ENCODE peak calls at places on chromosome 1, in five cellular contexts. I, Q, K, E and P are unnamed samples.

GRCh38 chr1:109446236-109446635 is 20.0 kb upstream of the PSMA5 start:
- DNase-seq in E (no peak), Q (no peak), I (no peak), K (no peak), P (no peak)

GRCh38 chr1:179025125-179025974 is at the start of gene FAM20B:
- DNase-seq in I (peak; percentile 99), E (peak; percentile 59), K (peak; percentile 84), Q (peak; percentile 100), P (peak; percentile 80)

GRCh38 chr1:60419023-60419422 is 345.5 kb upstream of the C1orf87 start:
- DNase-seq in I (no peak), Q (no peak), K (no peak), E (no peak), P (no peak)

GRCh38 chr1:66764994-66765578 is 12.8 kb downstream of the DYNLT5 start:
- DNase-seq in K (peak; percentile 24), E (no peak), I (peak; percentile 42), Q (peak; percentile 55), P (peak; percentile 21)

GRCh38 chr1:101112051-101112770 is 86.6 kb upstream of the DPH5 start:
- DNase-seq in E (peak; percentile 43), Q (peak; percentile 22), I (no peak), K (no peak), P (peak; percentile 73)

GRCh38 chr1:224730950-224731349 is 114.8 kb downstream of the CNIH3 start:
- DNase-seq in K (no peak), I (no peak), Q (no peak), E (no peak), P (no peak)

GRCh38 chr1:20964540-20965484 is 177.7 kb upstream of the HP1BP3 start:
- DNase-seq in I (no peak), Q (peak; percentile 23), K (no peak), E (peak; percentile 63), P (peak; percentile 74)

GRCh38 chr1:46673749-46674182 is 2.1 kb downstream of the TEX38 start:
- DNase-seq in I (no peak), Q (peak; percentile 64), K (no peak), E (no peak), P (no peak)

GRCh38 chr1:210792703-210793102 is 341.2 kb downstream of the KCNH1 start:
- DNase-seq in E (no peak), K (no peak), Q (no peak), I (no peak), P (no peak)

GRCh38 chr1:177848577-177848976 is 121.3 kb downstream of the SEC16B start:
- DNase-seq in K (no peak), Q (no peak), I (no peak), E (no peak), P (no peak)

GRCh38 chr1:39666772-39667171 is 5.1 kb downstream of the NT5C1A start:
- DNase-seq in Q (no peak), E (peak; percentile 93), K (no peak), I (no peak), P (no peak)

GRCh38 chr1:155951753-155952504 is 10.5 kb downstream of the RXFP4 start:
- DNase-seq in K (no peak), I (no peak), E (no peak), Q (no peak), P (no peak)
- TF ChIP-seq REST in K (no peak), I (no peak), E (no peak), Q (no peak), P (no peak)

GRCh38 chr1:70485624-70486023 is 74.6 kb downstream of the CTH start:
- DNase-seq in E (no peak), I (no peak), K (no peak), Q (no peak), P (no peak)

GRCh38 chr1:70490153-70490552 is 79.1 kb downstream of the CTH start:
- DNase-seq in E (no peak), Q (no peak), K (no peak), I (no peak), P (no peak)

GRCh38 chr1:70486676-70487470 is 75.8 kb downstream of the CTH start:
- DNase-seq in E (no peak), K (no peak), Q (no peak), I (no peak), P (no peak)

GRCh38 chr1:70487910-70488665 is 77.0 kb downstream of the CTH start:
- DNase-seq in K (peak; percentile 43), Q (peak; percentile 55), I (peak; percentile 45), E (peak; percentile 16), P (peak; percentile 25)

GRCh38 chr1:70487471-70487840 is 76.4 kb downstream of the CTH start:
- DNase-seq in K (no peak), Q (no peak), E (no peak), I (no peak), P (no peak)
- TF ChIP-seq GABPA in K (no peak), Q (no peak), E (no peak), I (no peak), P (no peak)

GRCh38 chr1:205744403-205744802 is 5.6 kb downstream of the NUCKS1 start:
- DNase-seq in Q (no peak), I (no peak), K (no peak), E (no peak), P (no peak)

GRCh38 chr1:205746757-205747412 is 3.1 kb downstream of the NUCKS1 start:
- DNase-seq in E (no peak), I (no peak), K (no peak), Q (no peak), P (no peak)

GRCh38 chr1:205739348-205740160 is 10.4 kb downstream of the NUCKS1 start:
- DNase-seq in K (peak; percentile 25), I (no peak), E (no peak), Q (no peak), P (no peak)

GRCh38 chr1:205741681-205742080 is 8.3 kb downstream of the NUCKS1 start:
- DNase-seq in I (no peak), E (no peak), K (no peak), Q (no peak), P (no peak)

DNA sequence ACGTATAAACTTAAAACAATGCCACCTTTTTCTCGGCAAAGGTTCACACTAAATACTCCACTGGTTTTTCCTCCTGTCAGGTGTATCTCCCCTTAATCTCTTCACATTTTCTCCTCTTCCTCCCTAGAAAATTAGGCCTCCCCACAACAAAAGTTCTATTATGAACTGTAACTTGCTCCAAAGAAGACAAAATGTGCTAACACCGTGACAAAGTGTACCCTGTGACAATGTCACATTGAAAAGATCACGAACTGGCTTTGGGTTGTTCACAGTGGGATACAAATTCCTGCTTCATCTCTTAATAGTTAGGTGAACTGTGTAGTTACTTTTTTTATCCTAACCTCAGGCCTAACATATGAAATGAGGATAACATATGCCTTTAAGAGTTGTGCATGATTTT is 6.0 kb downstream of the NUCKS1 start:
- DNase-seq in Q (no peak), K (no peak), E (no peak), I (no peak), P (no peak)
- TF ChIP-seq POLR2AphosphoS5 in Q (no peak), K (no peak), E (no peak), I (no peak), P (no peak)

GRCh38 chr1:18120638-18121037 is 13.0 kb downstream of the IGSF21 start:
- DNase-seq in I (no peak), E (no peak), Q (no peak), K (no peak), P (no peak)

GRCh38 chr1:18119289-18119688 is 11.7 kb downstream of the IGSF21 start:
- DNase-seq in E (no peak), Q (no peak), K (no peak), I (no peak), P (no peak)

GRCh38 chr1:18118491-18118890 is 10.9 kb downstream of the IGSF21 start:
- DNase-seq in Q (no peak), K (no peak), E (no peak), I (no peak), P (no peak)

GRCh38 chr1:18121072-18121820 is 13.6 kb downstream of the IGSF21 start:
- DNase-seq in I (no peak), E (no peak), Q (no peak), K (no peak), P (no peak)

DNA sequence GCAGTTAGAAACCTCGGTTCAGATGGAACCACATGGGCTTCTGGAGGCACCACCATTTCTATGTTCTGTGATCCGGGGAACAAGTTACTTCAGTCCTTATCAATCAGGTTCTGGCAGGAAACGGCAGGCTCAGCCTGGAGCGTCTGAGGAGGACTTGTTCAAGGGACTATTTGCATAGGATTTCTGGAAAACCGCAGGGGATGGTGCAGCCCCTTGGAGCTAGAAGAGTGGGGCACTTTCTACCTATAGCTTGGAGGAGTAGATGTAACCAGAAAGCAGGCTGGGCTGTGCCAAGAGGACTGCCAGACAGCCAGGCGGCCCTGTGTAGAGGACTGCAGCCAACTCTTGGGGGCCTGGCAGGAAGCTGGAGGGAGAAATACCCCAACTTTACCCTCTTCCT is 12.4 kb downstream of the IGSF21 start:
- DNase-seq in K (no peak), I (no peak), E (no peak), Q (no peak), P (no peak)
- TF ChIP-seq REST in K (no peak), I (no peak), E (no peak), Q (no peak), P (no peak)